ENCODE peak calls at places on chromosome 20, in eight cellular contexts. One of them, this sample, is unnamed.

GRCh38 chr20:58523072-58523681 is 8.0 kb upstream of the APCDD1L start:
- DNase-seq in vagina: no peak
- DNase-seq in tibial nerve: no peak
- DNase-seq in GM23338: no peak
- DNase-seq in endodermal cell: no peak
- DNase-seq in fibroblast of lung: peak
- DNase-seq in heart right ventricle: no peak
- DNase-seq in tibial artery: no peak
- DNase-seq in this sample: no peak

GRCh38 chr20:38863024-38863851 is 57.7 kb downstream of the PPP1R16B start:
- DNase-seq in tibial nerve: no peak
- DNase-seq in vagina: no peak
- DNase-seq in heart right ventricle: no peak
- DNase-seq in fibroblast of lung: no peak
- DNase-seq in endodermal cell: no peak
- DNase-seq in GM23338: no peak
- DNase-seq in tibial artery: no peak
- DNase-seq in this sample: no peak

GRCh38 chr20:15675151-15675550 is 898.1 kb downstream of the KIF16B start:
- DNase-seq in fibroblast of lung: no peak
- DNase-seq in vagina: no peak
- DNase-seq in tibial nerve: no peak
- DNase-seq in heart right ventricle: no peak
- DNase-seq in tibial artery: no peak
- DNase-seq in GM23338: no peak
- DNase-seq in endodermal cell: no peak
- DNase-seq in this sample: no peak

GRCh38 chr20:49446808-49447207 is 35.7 kb downstream of the KCNB1 start:
- DNase-seq in tibial nerve: peak
- DNase-seq in tibial artery: peak
- DNase-seq in fibroblast of lung: peak
- DNase-seq in vagina: no peak
- DNase-seq in GM23338: peak
- DNase-seq in heart right ventricle: peak
- DNase-seq in endodermal cell: peak
- DNase-seq in this sample: peak

GRCh38 chr20:19308151-19308550 is 95.7 kb downstream of the SLC24A3 start:
- DNase-seq in tibial artery: no peak
- DNase-seq in tibial nerve: no peak
- DNase-seq in endodermal cell: no peak
- DNase-seq in GM23338: no peak
- DNase-seq in fibroblast of lung: no peak
- DNase-seq in vagina: no peak
- DNase-seq in heart right ventricle: no peak
- DNase-seq in this sample: no peak

GRCh38 chr20:59121714-59122376 is 41.8 kb upstream of the ZNF831 start:
- DNase-seq in endodermal cell: peak
- DNase-seq in vagina: no peak
- DNase-seq in fibroblast of lung: no peak
- DNase-seq in heart right ventricle: no peak
- DNase-seq in tibial nerve: no peak
- DNase-seq in tibial artery: no peak
- DNase-seq in GM23338: peak
- DNase-seq in this sample: no peak

GRCh38 chr20:3734111-3734843 is 1.8 kb downstream of the HSPA12B start:
- DNase-seq in fibroblast of lung: no peak
- DNase-seq in endodermal cell: no peak
- DNase-seq in GM23338: no peak
- DNase-seq in tibial nerve: no peak
- DNase-seq in tibial artery: no peak
- DNase-seq in heart right ventricle: no peak
- DNase-seq in vagina: no peak
- DNase-seq in this sample: peak

GRCh38 chr20:33667245-33668086 is 723 bp downstream of the ACTL10 start:
- DNase-seq in tibial nerve: no peak
- DNase-seq in GM23338: no peak
- DNase-seq in fibroblast of lung: peak
- DNase-seq in tibial artery: no peak
- DNase-seq in endodermal cell: peak
- DNase-seq in vagina: no peak
- DNase-seq in heart right ventricle: peak
- DNase-seq in this sample: peak

GRCh38 chr20:31859998-31860380 is 10.3 kb downstream of the DUSP15 start:
- DNase-seq in heart right ventricle: no peak
- DNase-seq in tibial artery: no peak
- DNase-seq in GM23338: no peak
- DNase-seq in endodermal cell: no peak
- DNase-seq in tibial nerve: no peak
- DNase-seq in fibroblast of lung: no peak
- DNase-seq in vagina: no peak
- DNase-seq in this sample: no peak

GRCh38 chr20:12112665-12113064 is 195.0 kb downstream of the BTBD3 start:
- DNase-seq in tibial nerve: no peak
- DNase-seq in GM23338: no peak
- DNase-seq in vagina: no peak
- DNase-seq in heart right ventricle: no peak
- DNase-seq in endodermal cell: no peak
- DNase-seq in tibial artery: no peak
- DNase-seq in fibroblast of lung: no peak
- DNase-seq in this sample: no peak

GRCh38 chr20:21303061-21303871 is at the start of gene XRN2:
- DNase-seq in tibial artery: peak
- DNase-seq in GM23338: peak
- DNase-seq in endodermal cell: peak
- DNase-seq in fibroblast of lung: peak
- DNase-seq in heart right ventricle: peak
- DNase-seq in vagina: no peak
- DNase-seq in tibial nerve: peak
- DNase-seq in this sample: peak

GRCh38 chr20:59752704-59753460 is 148.5 kb downstream of the PHACTR3 start:
- DNase-seq in endodermal cell: no peak
- DNase-seq in vagina: no peak
- DNase-seq in tibial artery: no peak
- DNase-seq in GM23338: no peak
- DNase-seq in tibial nerve: no peak
- DNase-seq in fibroblast of lung: no peak
- DNase-seq in heart right ventricle: peak
- DNase-seq in this sample: no peak

GRCh38 chr20:37407573-37408002 is 61.6 kb downstream of the SRC start:
- DNase-seq in endodermal cell: peak
- DNase-seq in GM23338: no peak
- DNase-seq in tibial nerve: no peak
- DNase-seq in tibial artery: no peak
- DNase-seq in heart right ventricle: peak
- DNase-seq in fibroblast of lung: no peak
- DNase-seq in vagina: no peak
- DNase-seq in this sample: peak
- H3K27ac ChIP-seq in endodermal cell: peak
- H3K27ac ChIP-seq in GM23338: no peak
- H3K27ac ChIP-seq in tibial nerve: no peak
- H3K27ac ChIP-seq in tibial artery: no peak
- H3K27ac ChIP-seq in heart right ventricle: no peak
- H3K27ac ChIP-seq in fibroblast of lung: no peak
- H3K27ac ChIP-seq in vagina: no peak
- H3K27ac ChIP-seq in this sample: no peak

DNA sequence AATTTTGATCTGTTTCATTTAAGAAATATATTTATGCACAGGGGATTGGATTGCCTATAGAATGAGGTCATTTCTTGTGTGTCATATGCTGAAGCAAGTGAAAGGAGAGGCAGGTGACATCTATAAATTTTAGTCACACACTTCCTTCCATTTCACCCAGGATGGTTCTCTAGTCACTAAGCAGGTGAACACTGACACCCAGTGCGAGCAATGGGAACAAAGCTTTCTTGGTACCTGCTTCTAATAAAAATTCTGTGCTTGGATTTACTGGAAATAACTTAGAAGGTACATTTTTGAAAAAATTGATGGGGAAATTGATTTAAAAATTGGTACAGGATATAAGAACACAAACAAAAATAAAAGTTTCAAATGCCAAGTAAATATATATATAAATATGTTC is 66.9 kb upstream of the MC3R start:
- DNase-seq in vagina: no peak
- DNase-seq in fibroblast of lung: no peak
- DNase-seq in endodermal cell: no peak
- DNase-seq in tibial artery: no peak
- DNase-seq in heart right ventricle: no peak
- DNase-seq in tibial nerve: no peak
- DNase-seq in GM23338: no peak
- DNase-seq in this sample: no peak
- H3K27ac ChIP-seq in vagina: no peak
- H3K27ac ChIP-seq in fibroblast of lung: no peak
- H3K27ac ChIP-seq in endodermal cell: no peak
- H3K27ac ChIP-seq in tibial artery: no peak
- H3K27ac ChIP-seq in heart right ventricle: no peak
- H3K27ac ChIP-seq in tibial nerve: no peak
- H3K27ac ChIP-seq in GM23338: no peak
- H3K27ac ChIP-seq in this sample: no peak

GRCh38 chr20:44068311-44068710 is 118.7 kb downstream of the JPH2 start:
- DNase-seq in vagina: no peak
- DNase-seq in heart right ventricle: no peak
- DNase-seq in endodermal cell: peak
- DNase-seq in fibroblast of lung: no peak
- DNase-seq in tibial nerve: no peak
- DNase-seq in tibial artery: no peak
- DNase-seq in GM23338: peak
- DNase-seq in this sample: no peak
- H3K27ac ChIP-seq in vagina: no peak
- H3K27ac ChIP-seq in heart right ventricle: no peak
- H3K27ac ChIP-seq in endodermal cell: no peak
- H3K27ac ChIP-seq in fibroblast of lung: no peak
- H3K27ac ChIP-seq in tibial nerve: no peak
- H3K27ac ChIP-seq in tibial artery: no peak
- H3K27ac ChIP-seq in GM23338: no peak
- H3K27ac ChIP-seq in this sample: no peak

GRCh38 chr20:62777528-62777830 is 18.8 kb upstream of the MRGBP start:
- DNase-seq in tibial artery: no peak
- DNase-seq in tibial nerve: no peak
- DNase-seq in vagina: no peak
- DNase-seq in endodermal cell: no peak
- DNase-seq in GM23338: no peak
- DNase-seq in heart right ventricle: no peak
- DNase-seq in fibroblast of lung: no peak
- DNase-seq in this sample: no peak

GRCh38 chr20:62774762-62775161 is 21.5 kb upstream of the MRGBP start:
- DNase-seq in endodermal cell: no peak
- DNase-seq in fibroblast of lung: no peak
- DNase-seq in vagina: no peak
- DNase-seq in heart right ventricle: no peak
- DNase-seq in tibial nerve: no peak
- DNase-seq in tibial artery: no peak
- DNase-seq in GM23338: no peak
- DNase-seq in this sample: no peak

GRCh38 chr20:62775206-62775605 is 21.1 kb upstream of the MRGBP start:
- DNase-seq in heart right ventricle: no peak
- DNase-seq in endodermal cell: no peak
- DNase-seq in tibial nerve: no peak
- DNase-seq in tibial artery: no peak
- DNase-seq in vagina: no peak
- DNase-seq in fibroblast of lung: no peak
- DNase-seq in GM23338: no peak
- DNase-seq in this sample: no peak

GRCh38 chr20:62776692-62777527 is 19.4 kb upstream of the MRGBP start:
- DNase-seq in GM23338: peak
- DNase-seq in endodermal cell: peak
- DNase-seq in heart right ventricle: no peak
- DNase-seq in tibial artery: no peak
- DNase-seq in fibroblast of lung: no peak
- DNase-seq in vagina: no peak
- DNase-seq in tibial nerve: no peak
- DNase-seq in this sample: no peak

DNA sequence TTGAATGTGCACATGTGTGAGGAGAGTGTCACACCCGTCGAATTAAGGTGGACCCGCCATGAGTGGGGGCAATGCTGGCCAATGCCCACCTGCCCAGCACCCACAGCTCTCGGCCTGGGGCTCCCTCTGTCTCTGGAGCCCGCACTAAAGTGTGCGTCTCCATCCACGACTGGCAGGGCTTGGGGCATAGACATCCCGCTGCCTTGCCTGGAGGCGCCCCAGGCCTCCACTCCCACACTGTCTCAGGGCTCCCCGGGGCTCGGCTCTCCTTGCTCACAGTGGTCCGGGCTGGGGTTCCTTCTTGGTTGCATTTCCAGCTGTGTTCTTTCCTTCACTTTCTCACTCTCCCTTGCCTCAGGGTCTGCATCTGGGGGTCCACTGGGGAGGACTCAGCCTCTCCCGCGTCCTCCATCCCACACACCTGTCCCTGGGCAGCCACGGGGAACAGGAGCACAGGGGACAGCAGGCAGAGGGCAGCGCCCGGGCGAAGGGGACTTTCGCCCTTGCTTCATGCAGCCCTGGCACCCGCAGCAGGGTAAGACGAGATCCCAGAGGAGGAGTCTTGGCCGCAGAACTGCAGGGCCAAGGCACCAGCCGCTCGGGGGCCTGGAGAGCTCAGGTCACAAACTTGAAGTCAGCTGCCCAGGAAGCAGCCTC is 20.1 kb upstream of the MRGBP start:
- DNase-seq in tibial nerve: no peak
- DNase-seq in heart right ventricle: no peak
- DNase-seq in fibroblast of lung: no peak
- DNase-seq in GM23338: no peak
- DNase-seq in tibial artery: no peak
- DNase-seq in endodermal cell: no peak
- DNase-seq in vagina: no peak
- DNase-seq in this sample: no peak
- H3K27ac ChIP-seq in tibial nerve: peak
- H3K27ac ChIP-seq in heart right ventricle: no peak
- H3K27ac ChIP-seq in fibroblast of lung: no peak
- H3K27ac ChIP-seq in GM23338: no peak
- H3K27ac ChIP-seq in tibial artery: no peak
- H3K27ac ChIP-seq in endodermal cell: no peak
- H3K27ac ChIP-seq in vagina: no peak
- H3K27ac ChIP-seq in this sample: no peak

GRCh38 chr20:8148501-8148900 is 16.4 kb downstream of the PLCB1 start:
- DNase-seq in vagina: no peak
- DNase-seq in tibial artery: no peak
- DNase-seq in GM23338: no peak
- DNase-seq in fibroblast of lung: no peak
- DNase-seq in heart right ventricle: no peak
- DNase-seq in tibial nerve: no peak
- DNase-seq in endodermal cell: no peak
- DNase-seq in this sample: no peak

GRCh38 chr20:8143474-8143873 is 11.4 kb downstream of the PLCB1 start:
- DNase-seq in tibial nerve: no peak
- DNase-seq in heart right ventricle: no peak
- DNase-seq in fibroblast of lung: no peak
- DNase-seq in GM23338: no peak
- DNase-seq in vagina: no peak
- DNase-seq in endodermal cell: no peak
- DNase-seq in tibial artery: no peak
- DNase-seq in this sample: no peak

GRCh38 chr20:8147476-8147875 is 15.4 kb downstream of the PLCB1 start:
- DNase-seq in tibial artery: no peak
- DNase-seq in endodermal cell: no peak
- DNase-seq in tibial nerve: no peak
- DNase-seq in GM23338: no peak
- DNase-seq in heart right ventricle: no peak
- DNase-seq in vagina: no peak
- DNase-seq in fibroblast of lung: no peak
- DNase-seq in this sample: no peak

GRCh38 chr20:8145246-8145639 is 13.2 kb downstream of the PLCB1 start:
- DNase-seq in tibial nerve: no peak
- DNase-seq in tibial artery: no peak
- DNase-seq in heart right ventricle: no peak
- DNase-seq in endodermal cell: no peak
- DNase-seq in GM23338: no peak
- DNase-seq in fibroblast of lung: no peak
- DNase-seq in vagina: no peak
- DNase-seq in this sample: no peak

GRCh38 chr20:8144282-8145245 is 12.5 kb downstream of the PLCB1 start:
- DNase-seq in GM23338: peak
- DNase-seq in tibial artery: no peak
- DNase-seq in fibroblast of lung: peak
- DNase-seq in vagina: no peak
- DNase-seq in heart right ventricle: no peak
- DNase-seq in tibial nerve: no peak
- DNase-seq in endodermal cell: peak
- DNase-seq in this sample: no peak
- H3K27ac ChIP-seq in GM23338: no peak
- H3K27ac ChIP-seq in tibial artery: no peak
- H3K27ac ChIP-seq in fibroblast of lung: peak
- H3K27ac ChIP-seq in vagina: no peak
- H3K27ac ChIP-seq in heart right ventricle: peak
- H3K27ac ChIP-seq in tibial nerve: no peak
- H3K27ac ChIP-seq in endodermal cell: no peak
- H3K27ac ChIP-seq in this sample: no peak